ENCODE peak calls at places on chromosome 2, in eight cellular contexts. B is cardiac muscle cell, C is sigmoid colon, R is ovary, I is breast epithelium, L is K562, O is left lung, P is fibroblast of lung. F is an unnamed sample.

GRCh38 chr2:108941161-108941665 is 47.8 kb downstream of the EDAR start:
- DNase-seq in O (no peak), L (no peak), B (no peak), I (no peak), R (no peak), P (no peak), C (no peak), F (no peak)

GRCh38 chr2:155372969-155373368 is 674.5 kb downstream of the KCNJ3 start:
- DNase-seq in R (no peak), L (no peak), B (peak; percentile 15), O (no peak), C (no peak), P (peak; percentile 60), I (no peak), F (no peak)

GRCh38 chr2:26521054-26521912 is 43.4 kb upstream of the OTOF start:
- DNase-seq in R (no peak), P (no peak), C (peak; percentile 39), O (peak; percentile 15), I (no peak), B (peak; percentile 56), L (peak; percentile 60), F (peak; percentile 46)

GRCh38 chr2:72999729-73000725 is 71.5 kb downstream of the SFXN5 start:
- DNase-seq in C (no peak), B (no peak), P (peak; percentile 33), R (no peak), I (peak; percentile 1), L (no peak), O (no peak), F (no peak)

GRCh38 chr2:132550285-132550684 is 119.7 kb downstream of the LYPD1 start:
- DNase-seq in B (peak; percentile 50), L (no peak), P (no peak), C (no peak), O (no peak), R (no peak), I (no peak), F (no peak)

GRCh38 chr2:214233164-214233563 is 177.7 kb upstream of the VWC2L start:
- DNase-seq in C (no peak), R (no peak), P (no peak), I (no peak), B (no peak), O (no peak), L (no peak), F (no peak)

GRCh38 chr2:48312126-48312525 is 217.8 kb upstream of the STON1 start:
- DNase-seq in P (no peak), I (no peak), O (no peak), R (no peak), B (no peak), C (no peak), L (no peak), F (no peak)

GRCh38 chr2:200614249-200614648 is 28.4 kb downstream of the AOX1 start:
- DNase-seq in C (no peak), R (no peak), L (no peak), I (no peak), O (no peak), P (no peak), B (no peak), F (no peak)

GRCh38 chr2:112577756-112578155 is 6.7 kb upstream of the CHCHD5 start:
- DNase-seq in R (no peak), B (peak; percentile 28), O (no peak), P (peak; percentile 31), I (no peak), C (no peak), L (no peak), F (no peak)

GRCh38 chr2:222733846-222734689 is 62.6 kb downstream of the MOGAT1 start:
- DNase-seq in O (no peak), R (no peak), L (no peak), C (no peak), B (no peak), I (peak; percentile 92), P (no peak), F (no peak)

GRCh38 chr2:39508243-39508642 is 71.2 kb upstream of the MAP4K3 start:
- DNase-seq in O (no peak), R (no peak), L (no peak), I (no peak), P (peak; percentile 84), B (no peak), C (no peak), F (no peak)

GRCh38 chr2:207855591-207855990 is 85.9 kb upstream of the FZD5 start:
- DNase-seq in C (no peak), B (no peak), O (no peak), R (no peak), I (no peak), P (no peak), L (no peak), F (no peak)

GRCh38 chr2:44934962-44935853 is 6.3 kb upstream of the SIX3 start:
- DNase-seq in L (no peak), P (no peak), C (peak; percentile 46), R (no peak), O (no peak), B (no peak), I (no peak), F (no peak)

GRCh38 chr2:51222106-51222505 is 190.2 kb upstream of the NRXN1 start:
- DNase-seq in L (no peak), P (no peak), B (no peak), C (no peak), O (no peak), R (no peak), I (no peak), F (no peak)

GRCh38 chr2:67936995-67937394 is 125.8 kb downstream of the C1D start:
- DNase-seq in O (no peak), B (no peak), C (no peak), P (no peak), L (no peak), I (no peak), R (no peak), F (no peak)

GRCh38 chr2:152236191-152236925 is 60.8 kb upstream of the STAM2 start:
- DNase-seq in O (no peak), B (no peak), I (no peak), L (no peak), P (no peak), C (no peak), R (no peak), F (no peak)

GRCh38 chr2:215370116-215370965 is 58.5 kb downstream of the ATIC start:
- DNase-seq in C (no peak), I (no peak), P (peak; percentile 25), B (no peak), R (no peak), O (no peak), L (no peak), F (no peak)

GRCh38 chr2:215374642-215375466 is 61.0 kb downstream of the FN1 start:
- DNase-seq in O (no peak), C (no peak), B (no peak), R (no peak), L (no peak), P (no peak), I (no peak), F (no peak)

GRCh38 chr2:215372968-215373649 is 61.2 kb downstream of the ATIC start:
- DNase-seq in R (no peak), I (no peak), B (no peak), L (no peak), P (no peak), O (no peak), C (no peak), F (no peak)

GRCh38 chr2:215374002-215374401 is 61.9 kb downstream of the FN1 start:
- DNase-seq in C (no peak), R (no peak), L (no peak), P (no peak), I (no peak), O (no peak), B (no peak), F (no peak)

GRCh38 chr2:215371915-215372897 is 60.3 kb downstream of the ATIC start:
- DNase-seq in I (peak; percentile 26), P (no peak), O (no peak), C (no peak), L (no peak), B (no peak), R (no peak), F (no peak)
- H3K36me3 ChIP-seq in I (no peaks in the 10 kb centered on the region), P (peaks cover 27% of the 10 kb centered on the region), O (peaks cover 51% of the 10 kb centered on the region), C (peaks cover 74% of the 10 kb centered on the region), L (peaks cover 17% of the 10 kb centered on the region), B (peaks cover 68% of the 10 kb centered on the region), R (peaks cover 4% of the 10 kb centered on the region), F (peaks cover 90% of the 10 kb centered on the region)

DNA sequence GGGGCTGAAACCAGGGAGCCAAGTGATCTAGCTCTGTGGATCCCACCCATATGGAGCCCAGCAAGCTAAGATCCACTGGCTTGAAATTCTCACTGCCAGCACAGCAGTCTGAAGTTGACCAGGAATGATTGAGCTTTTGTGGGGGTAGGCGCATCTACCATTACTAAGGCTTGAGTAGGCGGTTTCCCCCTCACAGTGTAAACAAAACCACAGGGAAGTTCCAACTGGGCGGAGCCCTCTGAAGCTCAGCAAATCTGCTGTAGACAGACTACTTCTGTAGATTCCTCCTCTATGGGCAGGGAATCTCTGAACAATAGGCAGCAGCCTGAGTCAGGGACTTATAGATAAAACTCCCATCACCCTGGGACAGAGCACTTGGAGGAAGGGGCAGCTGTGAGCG is 96.7 kb downstream of the CCDC148 start:
- DNase-seq in B (no peak), C (no peak), O (no peak), I (no peak), L (no peak), P (no peak), R (no peak), F (no peak)
- H3K36me3 ChIP-seq in B (no peaks in the 10 kb centered on the region), C (no peaks in the 10 kb centered on the region), O (no peaks in the 10 kb centered on the region), I (no peaks in the 10 kb centered on the region), L (no peaks in the 10 kb centered on the region), P (no peaks in the 10 kb centered on the region), R (no peaks in the 10 kb centered on the region), F (no peaks in the 10 kb centered on the region)

GRCh38 chr2:239127513-239127912 is 273.3 kb downstream of the HDAC4 start:
- DNase-seq in L (no peak), I (no peak), B (no peak), P (no peak), R (no peak), O (no peak), C (no peak), F (no peak)
- H3K36me3 ChIP-seq in L (peaks cover 22% of the 10 kb centered on the region), I (no peaks in the 10 kb centered on the region), B (peaks cover 8% of the 10 kb centered on the region), P (peaks cover 7% of the 10 kb centered on the region), R (no peaks in the 10 kb centered on the region), O (peaks cover 96% of the 10 kb centered on the region), C (peaks cover 62% of the 10 kb centered on the region), F (peaks cover 88% of the 10 kb centered on the region)

DNA sequence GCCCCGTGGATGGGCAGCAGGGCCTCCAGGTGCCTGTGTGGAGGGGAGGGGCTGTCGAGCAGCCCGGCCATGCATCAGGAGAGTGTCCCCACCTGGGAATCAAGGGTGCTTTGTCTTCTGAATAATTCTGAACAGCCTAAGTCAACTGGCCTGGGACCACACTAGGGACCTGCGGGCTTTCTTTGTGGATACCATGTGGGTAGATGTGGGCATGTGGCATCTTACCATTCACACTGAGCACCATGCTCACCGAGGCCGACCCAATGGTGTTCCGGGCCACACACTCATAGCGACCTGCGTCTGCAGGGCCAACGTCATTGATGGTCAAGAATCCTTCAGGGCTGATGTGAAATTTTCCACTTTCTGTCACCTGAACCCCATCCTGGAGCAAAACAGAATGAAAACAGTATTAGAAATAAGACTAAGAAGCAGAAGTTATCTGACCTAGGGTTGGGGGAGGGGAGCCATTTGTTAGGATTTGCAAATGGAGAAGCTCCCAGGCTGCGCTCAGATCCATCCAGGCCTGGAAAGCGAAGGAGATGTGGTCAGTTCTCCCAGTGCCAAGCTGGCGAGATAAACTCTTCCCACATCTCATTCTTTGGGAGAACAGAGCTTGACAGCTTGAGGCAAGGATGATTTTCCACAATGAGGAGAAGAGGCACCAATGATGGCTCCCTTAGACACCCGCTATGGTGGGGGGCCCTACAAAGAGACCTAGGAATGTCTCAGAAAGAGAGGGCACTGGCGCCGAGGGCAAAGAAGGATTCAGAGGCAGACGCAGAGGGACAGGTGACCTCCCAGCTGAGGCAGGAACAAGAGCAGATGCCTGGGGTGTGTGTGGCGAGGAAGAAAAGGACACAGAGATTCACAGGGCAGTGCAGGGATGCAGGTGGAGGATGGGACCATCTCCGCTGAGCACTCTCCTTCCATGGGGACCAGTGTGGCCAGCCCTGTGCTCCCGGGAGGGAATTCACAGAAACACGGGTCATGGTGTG is 83.4 kb downstream of the PXDN start:
- DNase-seq in O (peak; percentile 19), L (no peak), P (no peak), I (no peak), B (no peak), R (peak; percentile 16), C (peak; percentile 40), F (peak; percentile 9)
- H3K36me3 ChIP-seq in O (peaks cover 41% of the 10 kb centered on the region), L (no peaks in the 10 kb centered on the region), P (peaks cover 46% of the 10 kb centered on the region), I (no peaks in the 10 kb centered on the region), B (peaks cover 35% of the 10 kb centered on the region), R (no peaks in the 10 kb centered on the region), C (peaks cover 52% of the 10 kb centered on the region), F (peaks cover 76% of the 10 kb centered on the region)

F was measured in stomach.